ENCODE peak calls at places on chromosomes 5 and 9, in seven cellular contexts. B is RPMI7951, Y is cardiac fibroblast, Z is GM23248, E is KBM-7, S is foreskin fibroblast, L is sciatic nerve. C is an unnamed sample.

GRCh38 chr5:106374956-106375355 is 1295.8 kb downstream of the EFNA5 start:
- DNase-seq in E (no peak), Y (no peak), B (peak; percentile 47), L (no peak), S (no peak), Z (no peak), C (no peak)

GRCh38 chr9:37667706-37668672 is 17.2 kb downstream of the FRMPD1 start:
- DNase-seq in E (no peak), S (no peak), B (no peak), Z (no peak), Y (peak; percentile 3), L (no peak), C (no peak)

GRCh38 chr5:36521838-36522745 is 84.3 kb upstream of the SLC1A3 start:
- DNase-seq in B (no peak), Z (peak; percentile 24), Y (peak; percentile 43), E (no peak), S (no peak), L (no peak), C (no peak)

GRCh38 chr9:111645806-111646205 is 14.7 kb downstream of the DNAJC25 start:
- DNase-seq in Z (no peak), B (no peak), Y (no peak), L (no peak), E (no peak), S (no peak), C (no peak)

GRCh38 chr5:110105692-110106091 is 416.0 kb downstream of the MAN2A1 start:
- DNase-seq in B (no peak), E (no peak), L (no peak), S (no peak), Z (peak; percentile 65), Y (peak; percentile 41), C (no peak)

GRCh38 chr9:16681659-16681990 is 188.8 kb downstream of the BNC2 start:
- DNase-seq in E (no peak), S (no peak), Y (no peak), B (no peak), Z (no peak), L (no peak), C (no peak)

GRCh38 chr5:141952030-141952429 is 6.0 kb downstream of the PCDH12 start:
- DNase-seq in E (no peak), S (no peak), Z (no peak), Y (no peak), L (no peak), B (no peak), C (no peak)

GRCh38 chr5:178256746-178257145 is 24.1 kb upstream of the PHYKPL start:
- DNase-seq in E (no peak), B (no peak), S (no peak), L (no peak), Y (no peak), Z (no peak), C (no peak)

GRCh38 chr9:120366646-120367019 is 213.3 kb downstream of the CDK5RAP2 start:
- DNase-seq in Y (peak; percentile 94), Z (peak; percentile 89), B (peak; percentile 90), E (no peak), L (no peak), S (peak; percentile 81), C (no peak)

GRCh38 chr5:1967716-1968115 is 85.0 kb upstream of the IRX4 start:
- DNase-seq in E (no peak), Z (no peak), B (no peak), Y (no peak), L (no peak), S (no peak), C (no peak)

GRCh38 chr9:123225374-123225813 is 43.0 kb downstream of the STRBP start:
- DNase-seq in E (peak; percentile 49), S (peak; percentile 35), Z (peak; percentile 78), B (peak; percentile 72), L (no peak), Y (peak; percentile 64), C (no peak)

C was measured in effector memory CD4-positive, alpha-beta T cell.